ENCODE peak calls at places on chromosomes 11 and 22, in seven cellular contexts. H is upper lobe of right lung, W is body of pancreas, O is ovary, Y is aorta, R is left lung, A is neural progenitor cell. X is an unnamed sample. For H3K36me3, the result is how much of the 10 kb centered on the place peaks cover.

GRCh38 chr11:11243790-11244469 is 109.1 kb downstream of the CSNK2A3 start:
- DNase-seq in R (peak), O (peak), Y (peak), W (peak), A (peak), H (no peak), X (no peak)

GRCh38 chr11:130031945-130032344 is 29.3 kb upstream of the PRDM10 start:
- DNase-seq in A (no peak), H (no peak), Y (no peak), W (no peak), R (no peak), O (no peak), X (no peak)

GRCh38 chr11:132962026-132962425 is 570.3 kb downstream of the OPCML start:
- DNase-seq in O (no peak), W (no peak), R (no peak), A (no peak), H (no peak), Y (no peak), X (no peak)

GRCh38 chr22:49515486-49515885 is 312.2 kb downstream of the BRD1 start:
- DNase-seq in Y (no peak), O (no peak), W (no peak), H (no peak), A (no peak), R (no peak), X (no peak)

GRCh38 chr11:27282806-27283205 is 80.2 kb downstream of the CCDC34 start:
- DNase-seq in Y (no peak), R (no peak), O (peak), H (no peak), W (no peak), A (peak), X (no peak)

GRCh38 chr11:84022221-84022620 is 736.1 kb upstream of the CCDC90B start:
- DNase-seq in W (no peak), H (no peak), R (no peak), Y (no peak), A (peak), O (no peak), X (no peak)

GRCh38 chr11:15875393-15875792 is 481.0 kb downstream of the SOX6 start:
- DNase-seq in R (no peak), A (no peak), Y (no peak), H (no peak), W (no peak), O (no peak), X (no peak)

GRCh38 chr11:123653997-123654565 is 343 bp downstream of the SCN3B start:
- DNase-seq in Y (peak), W (peak), A (peak), O (peak), H (peak), R (peak), X (peak)

GRCh38 chr11:66417000-66417399 is 3.8 kb upstream of the NPAS4 start:
- DNase-seq in R (no peak), A (peak), O (no peak), W (no peak), H (no peak), Y (no peak), X (no peak)

GRCh38 chr22:39493759-39494158 is 8.3 kb upstream of the MIEF1 start:
- DNase-seq in O (no peak), W (no peak), R (no peak), Y (no peak), H (no peak), A (no peak), X (no peak)

GRCh38 chr11:42996742-42997307 is 315.0 kb upstream of the API5 start:
- DNase-seq in R (no peak), A (no peak), O (no peak), W (no peak), H (no peak), Y (no peak), X (no peak)

GRCh38 chr11:587978-588380 is 11.7 kb downstream of the PHRF1 start:
- DNase-seq in H (peak), Y (no peak), W (peak), R (peak), O (no peak), A (no peak), X (no peak)

GRCh38 chr11:123083623-123084029 is 21.7 kb upstream of the HSPA8 start:
- DNase-seq in W (peak), Y (peak), A (no peak), H (no peak), R (peak), O (peak), X (peak)

GRCh38 chr11:68892576-68892975 is 11.1 kb downstream of the MRPL21 start:
- DNase-seq in H (no peak), A (no peak), W (no peak), R (no peak), Y (no peak), O (no peak), X (no peak)

GRCh38 chr22:20867179-20868099 is 8.6 kb downstream of the SNAP29 start:
- DNase-seq in H (no peak), W (peak), Y (peak), O (no peak), A (no peak), R (peak), X (no peak)

GRCh38 chr11:106031210-106031845 is 9.3 kb upstream of the MSANTD4 start:
- DNase-seq in R (no peak), O (no peak), W (no peak), Y (no peak), H (no peak), A (no peak), X (no peak)

GRCh38 chr11:76253416-76253815 is 47.1 kb upstream of the WNT11 start:
- DNase-seq in W (no peak), Y (no peak), R (no peak), H (no peak), O (no peak), A (no peak), X (no peak)

GRCh38 chr11:75268626-75269366 is 28.2 kb downstream of the TPBGL start:
- DNase-seq in H (peak), Y (peak), A (no peak), W (no peak), O (no peak), R (peak), X (peak)

GRCh38 chr11:130427581-130428211 is 713 bp downstream of the ADAMTS8 start:
- DNase-seq in R (no peak), Y (peak), H (no peak), A (peak), O (peak), W (no peak), X (no peak)

GRCh38 chr11:5297671-5298070 is 4.1 kb downstream of the OR51B4 start:
- DNase-seq in W (no peak), O (no peak), Y (no peak), A (no peak), H (no peak), R (no peak), X (no peak)

GRCh38 chr11:95283653-95284052 is 52.7 kb upstream of the SESN3 start:
- DNase-seq in H (no peak), O (no peak), R (no peak), W (no peak), A (no peak), Y (no peak), X (no peak)

GRCh38 chr22:20552913-20553401 is 45.5 kb downstream of the MED15 start:
- DNase-seq in W (peak), H (no peak), A (no peak), O (no peak), Y (peak), R (no peak), X (no peak)

GRCh38 chr11:68206211-68206610 is 6.9 kb downstream of the KMT5B start:
- DNase-seq in H (no peak), W (peak), R (no peak), O (no peak), Y (no peak), A (peak), X (no peak)

GRCh38 chr22:40512426-40513136 is 123.9 kb downstream of the MRTFA start:
- DNase-seq in R (no peak), Y (no peak), W (peak), H (no peak), O (no peak), A (no peak), X (no peak)

GRCh38 chr11:119779195-119780071 is 50.4 kb upstream of the NECTIN1 start:
- DNase-seq in Y (peak), R (peak), W (no peak), H (no peak), O (no peak), A (no peak), X (no peak)

GRCh38 chr11:130679247-130679646 is 230.8 kb downstream of the ADAMTS15 start:
- DNase-seq in A (no peak), O (no peak), Y (no peak), H (no peak), R (no peak), W (no peak), X (no peak)

GRCh38 chr11:17021550-17021949 is 7.3 kb upstream of the PLEKHA7 start:
- DNase-seq in Y (no peak), A (peak), W (no peak), H (no peak), O (no peak), R (no peak), X (no peak)

GRCh38 chr11:3732671-3733070 is 61.5 kb upstream of the CHRNA10 start:
- DNase-seq in H (no peak), A (no peak), W (no peak), O (no peak), R (no peak), Y (no peak), X (no peak)

GRCh38 chr11:31676280-31676982 is 134.7 kb downstream of the PAX6 start:
- DNase-seq in A (no peak), R (no peak), Y (no peak), O (no peak), H (no peak), W (no peak), X (no peak)

GRCh38 chr11:94671553-94672366 is 96.4 kb upstream of the AMOTL1 start:
- DNase-seq in A (no peak), Y (no peak), W (no peak), H (no peak), O (no peak), R (no peak), X (no peak)

GRCh38 chr11:36376888-36377758 is 81.0 kb downstream of the PRR5L start:
- DNase-seq in R (peak), A (peak), O (peak), Y (peak), H (peak), W (peak), X (no peak)

GRCh38 chr22:20868225-20868944 is 9.6 kb downstream of the SNAP29 start:
- DNase-seq in A (no peak), W (no peak), Y (peak), H (no peak), R (no peak), O (no peak), X (no peak)

GRCh38 chr11:83427943-83428342 is 141.8 kb upstream of the CCDC90B start:
- DNase-seq in A (no peak), Y (no peak), H (no peak), R (no peak), O (no peak), W (no peak), X (no peak)

GRCh38 chr11:133835258-133836075 is 9.8 kb downstream of the SPATA19 start:
- DNase-seq in O (no peak), W (peak), A (peak), R (no peak), H (no peak), Y (peak), X (no peak)

GRCh38 chr11:28730336-28730735 is 622.1 kb downstream of the METTL15 start:
- DNase-seq in O (no peak), R (no peak), H (no peak), W (no peak), A (no peak), Y (no peak), X (no peak)

DNA sequence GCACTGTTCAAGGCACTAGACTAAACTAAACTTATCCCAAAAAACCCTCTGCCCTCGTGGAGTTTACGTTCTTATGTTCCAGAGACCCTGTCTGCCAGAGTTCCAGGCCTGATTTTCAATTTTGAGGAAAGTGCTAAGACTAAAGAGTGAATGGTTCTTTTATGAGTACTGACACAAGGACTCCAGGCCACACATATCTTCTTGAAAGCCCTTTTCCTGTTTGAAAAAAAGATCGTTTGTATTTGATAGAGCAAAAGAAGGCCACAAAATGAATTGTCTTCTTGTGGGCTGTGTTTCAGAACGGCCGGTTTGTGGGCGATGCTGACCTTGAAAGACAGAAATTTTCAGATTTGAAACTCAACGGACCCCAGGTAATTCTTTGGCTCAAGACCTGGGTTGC is 32.1 kb downstream of the CTNND1 start:
- DNase-seq in W (no peak), O (no peak), Y (no peak), R (no peak), A (no peak), H (no peak), X (no peak)
- H3K27ac ChIP-seq in W (no peak), O (no peak), Y (no peak), R (peak), A (no peak), H (peak), X (peak)

GRCh38 chr22:42214625-42215415 is 55.6 kb downstream of the TCF20 start:
- DNase-seq in A (peak), O (no peak), H (no peak), R (no peak), Y (no peak), W (no peak), X (no peak)
- H3K36me3 ChIP-seq in A (under half), O (under half), H (half or more), R (under half), Y (under half), W (under half), X (under half)

DNA sequence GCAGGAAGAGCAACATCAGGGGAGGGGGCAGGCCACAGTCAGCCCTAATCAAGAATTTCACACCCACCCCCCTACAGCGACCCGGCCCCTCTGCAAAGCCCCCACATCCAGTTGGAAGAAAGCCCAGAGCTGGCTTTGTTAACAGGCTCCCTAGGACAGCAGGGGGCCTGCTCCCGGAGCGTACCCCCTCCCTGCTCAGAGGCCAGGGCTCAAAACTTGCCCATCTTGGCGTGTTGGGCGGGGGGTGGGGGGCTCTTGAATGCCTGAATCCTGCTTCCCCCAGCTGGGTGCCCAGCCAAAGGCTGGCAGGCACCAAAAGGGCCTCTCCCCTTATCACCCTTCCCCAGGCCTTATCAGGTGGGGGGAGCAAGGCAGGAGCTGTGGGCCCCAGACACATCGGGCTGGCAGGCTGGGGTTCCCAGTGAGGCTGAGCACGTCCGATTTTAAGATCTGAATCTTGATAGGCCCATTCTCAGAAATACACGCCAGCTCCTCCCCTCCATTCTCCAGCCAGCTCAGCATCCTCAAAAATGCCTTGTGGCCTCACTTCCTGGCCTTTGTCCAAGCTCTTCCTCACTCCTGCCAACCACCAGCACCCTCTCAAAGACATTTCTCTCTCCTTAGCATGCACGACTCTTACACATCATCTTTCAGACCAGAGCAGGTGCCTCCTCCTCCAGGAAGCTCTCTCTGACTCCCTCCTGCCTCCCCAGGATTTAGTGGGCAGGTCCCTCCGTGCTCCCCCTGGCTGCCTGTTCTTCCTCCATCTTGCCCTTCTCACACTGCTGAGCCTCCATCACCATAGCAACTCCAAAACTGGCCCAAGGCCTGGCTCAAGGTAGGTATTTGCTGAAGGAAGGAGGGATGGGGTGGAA is 384.8 kb downstream of the MN1 start:
- DNase-seq in Y (peak), R (no peak), A (peak), H (no peak), O (no peak), W (no peak), X (no peak)
- H3K27ac ChIP-seq in Y (no peak), R (no peak), A (peak), H (no peak), O (no peak), W (no peak), X (peak)

DNA sequence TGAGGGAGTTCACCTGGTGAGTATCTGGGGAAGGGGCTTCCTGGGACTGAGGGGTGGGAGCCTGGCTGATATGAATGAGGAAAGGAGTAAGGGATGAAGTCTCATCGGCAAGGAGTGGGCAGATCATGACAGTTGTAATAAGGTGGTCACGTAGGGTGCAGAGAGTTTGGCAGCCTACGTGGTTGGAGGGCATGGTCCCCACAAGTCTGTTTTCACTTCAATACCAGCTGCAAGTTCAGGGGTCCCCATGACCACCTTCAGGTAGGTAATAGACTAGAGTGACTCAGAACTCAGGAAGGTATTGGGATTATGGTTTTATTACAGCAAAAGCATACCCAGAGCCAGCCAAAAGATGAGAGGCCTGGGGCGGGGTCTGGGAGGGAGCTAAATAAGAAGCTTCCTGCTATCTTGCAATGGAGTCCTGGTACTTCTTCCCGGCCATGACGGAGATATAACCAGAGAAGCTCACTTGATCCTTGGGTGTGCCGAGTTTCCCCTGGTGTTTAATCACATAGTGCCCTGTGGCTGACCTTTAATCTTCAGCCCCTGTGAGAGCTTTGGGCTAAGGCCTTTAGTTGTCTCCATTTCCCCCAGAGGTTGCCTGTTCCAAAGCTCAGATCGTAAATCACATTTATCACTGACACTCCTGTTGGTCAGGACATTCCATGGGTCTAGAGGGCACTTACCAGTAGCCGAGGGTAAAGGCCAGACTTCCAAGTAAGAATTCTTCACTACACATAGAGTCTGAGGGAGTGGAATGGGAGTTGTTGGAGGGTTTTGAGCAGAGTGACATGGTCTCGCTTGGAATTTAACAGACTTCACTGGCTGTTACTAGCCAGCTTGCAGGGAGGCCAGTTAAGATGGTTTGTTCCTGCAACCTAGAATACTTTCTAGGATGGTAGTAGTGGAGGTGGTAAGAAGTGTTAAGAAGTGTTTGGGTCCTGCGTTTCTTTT is 9.1 kb downstream of the SLC3A2 start:
- DNase-seq in O (no peak), H (no peak), R (no peak), A (no peak), W (no peak), Y (no peak), X (no peak)
- H3K36me3 ChIP-seq in O (under half), H (half or more), R (under half), A (under half), W (under half), Y (under half), X (under half)

GRCh38 chr11:124743050-124743449 is 3.3 kb downstream of the NRGN start:
- DNase-seq in W (no peak), R (no peak), A (no peak), O (no peak), H (no peak), Y (no peak), X (no peak)
- H3K27ac ChIP-seq in W (no peak), R (no peak), A (no peak), O (no peak), H (no peak), Y (no peak), X (no peak)

DNA sequence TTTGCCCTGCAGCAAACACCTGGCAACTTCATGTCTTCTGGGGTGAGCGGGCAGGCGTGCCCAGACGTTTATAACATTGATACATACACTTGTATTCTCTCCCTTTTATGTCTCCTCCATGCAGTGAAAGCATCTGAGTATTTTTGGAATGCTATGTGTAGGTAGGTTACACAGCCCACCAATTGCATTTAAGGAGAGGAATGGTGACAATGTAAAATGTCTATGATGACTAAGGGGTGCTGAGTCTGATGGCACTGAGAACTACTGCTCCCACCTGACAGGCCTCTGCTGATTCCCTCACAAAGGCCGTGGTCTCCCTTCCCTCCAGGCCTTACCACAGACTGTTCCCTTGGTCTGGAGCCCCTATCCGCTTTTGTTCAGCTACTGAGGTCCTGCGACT is 22.9 kb upstream of the RASL10A start:
- DNase-seq in A (no peak), H (no peak), O (no peak), R (no peak), W (no peak), Y (no peak), X (no peak)
- H3K36me3 ChIP-seq in A (under half), H (half or more), O (under half), R (under half), W (under half), Y (under half), X (half or more)

DNA sequence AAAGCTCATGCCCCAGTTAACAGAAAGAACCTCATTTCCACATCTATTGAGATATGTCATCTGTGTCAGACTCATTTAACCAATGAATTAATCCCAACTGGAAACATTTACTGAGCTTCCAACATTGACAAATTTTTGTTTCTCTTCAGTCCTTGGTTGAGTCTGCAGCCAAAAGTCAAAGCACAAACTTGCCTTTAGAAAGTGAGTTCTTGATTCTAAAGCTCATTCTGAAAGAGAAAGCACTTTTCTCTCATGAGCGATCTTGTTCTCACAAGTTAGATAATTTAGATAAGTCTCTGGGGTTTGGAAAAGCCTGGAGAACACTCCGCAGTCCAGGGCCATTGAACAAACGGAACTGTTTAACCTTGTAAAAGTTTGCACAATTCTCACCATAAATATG is 239.9 kb upstream of the ARHGAP20 start:
- DNase-seq in H (no peak), W (no peak), R (no peak), Y (no peak), O (no peak), A (no peak), X (no peak)
- H3K27ac ChIP-seq in H (no peak), W (no peak), R (no peak), Y (no peak), O (no peak), A (no peak), X (no peak)

X was measured in RWPE2.